ENCODE peak calls at places on chromosomes 13 and 19, in four cellular contexts. H is dorsolateral prefrontal cortex, S is HFF-Myc, M is OCI-LY7. D is an unnamed sample.

GRCh38 chr19:46634656-46635218 is 1.3 kb downstream of the GNG8 start:
- DNase-seq in H (no peak), S (no peak), M (no peak), D (no peak)

GRCh38 chr13:97492257-97492656 is 58.3 kb downstream of the RAP2A start:
- DNase-seq in H (no peak), S (no peak), M (no peak), D (no peak)

GRCh38 chr13:99388334-99388923 is 81.2 kb upstream of the GPR183 start:
- DNase-seq in H (no peak), S (no peak), M (no peak), D (no peak)

GRCh38 chr19:11849264-11849615 is 714 bp downstream of the ZNF439 start:
- DNase-seq in H (no peak), S (no peak), M (peak), D (no peak)

GRCh38 chr13:47859129-47859528 is 141.9 kb downstream of the SUCLA2 start:
- DNase-seq in H (no peak), S (peak), M (no peak), D (peak)

GRCh38 chr19:38266981-38267597 is 2.7 kb downstream of the SPINT2 start:
- DNase-seq in H (no peak), S (no peak), M (no peak), D (no peak)

GRCh38 chr19:892243-892996 is 567 bp downstream of the MED16 start:
- DNase-seq in H (no peak), S (no peak), M (peak), D (no peak)

GRCh38 chr13:36712785-36713184 is 39.0 kb downstream of the SERTM1 start:
- DNase-seq in H (no peak), S (peak), M (no peak), D (no peak)

GRCh38 chr13:46354143-46355087 is 32.6 kb downstream of the RUBCNL start:
- DNase-seq in H (no peak), S (peak), M (no peak), D (peak)

GRCh38 chr19:3458595-3459284 is 21.6 kb downstream of the SMIM24 start:
- DNase-seq in H (no peak), S (no peak), M (no peak), D (no peak)

GRCh38 chr13:78599911-78600310 is 3.4 kb downstream of the POU4F1 start:
- DNase-seq in H (no peak), S (no peak), M (no peak), D (no peak)

GRCh38 chr13:72504026-72504925 is 223.2 kb downstream of the MZT1 start:
- DNase-seq in H (no peak), S (no peak), M (no peak), D (peak)

GRCh38 chr19:54959840-54960239 is 6.3 kb upstream of the NLRP2 start:
- DNase-seq in H (no peak), S (no peak), M (peak), D (no peak)

GRCh38 chr19:55434356-55434755 is 8.7 kb downstream of the SHISA7 start:
- DNase-seq in H (no peak), S (no peak), M (no peak), D (no peak)

GRCh38 chr19:52585101-52585500 is 15.0 kb downstream of the ZNF701 start:
- DNase-seq in H (no peak), S (no peak), M (no peak), D (no peak)

GRCh38 chr19:47794526-47794925 is 9.8 kb downstream of the TPRX1 start:
- DNase-seq in H (no peak), S (no peak), M (no peak), D (no peak)
- TF ChIP-seq CTCF in H (no peak), S (no peak), M (peak), D (no peak)

DNA sequence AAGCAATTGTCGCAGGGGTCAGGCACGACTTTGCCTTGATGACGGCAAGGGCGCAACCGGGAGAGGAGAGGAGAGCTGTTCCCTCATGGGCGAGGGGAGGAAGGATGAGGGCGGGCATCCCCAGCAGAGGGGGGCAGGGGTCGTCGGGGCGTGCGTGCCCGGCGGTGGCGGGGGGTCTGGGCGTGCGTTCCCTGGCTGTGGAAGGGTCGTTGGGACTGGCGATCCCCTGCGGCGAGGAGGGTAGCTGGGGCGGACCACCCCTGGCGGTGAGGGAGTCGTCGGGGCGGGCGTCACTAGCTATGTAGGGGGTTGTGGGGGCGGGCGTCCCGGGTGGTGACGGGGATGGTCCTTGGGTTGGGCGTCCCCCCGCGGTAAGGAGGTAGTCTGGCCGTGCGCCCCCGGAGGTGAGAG is 1.7 kb downstream of the COMP start:
- DNase-seq in H (no peak), S (no peak), M (no peak), D (no peak)
- H3K4me3 ChIP-seq in H (no peak), S (no peak), M (no peak), D (no peak)

DNA sequence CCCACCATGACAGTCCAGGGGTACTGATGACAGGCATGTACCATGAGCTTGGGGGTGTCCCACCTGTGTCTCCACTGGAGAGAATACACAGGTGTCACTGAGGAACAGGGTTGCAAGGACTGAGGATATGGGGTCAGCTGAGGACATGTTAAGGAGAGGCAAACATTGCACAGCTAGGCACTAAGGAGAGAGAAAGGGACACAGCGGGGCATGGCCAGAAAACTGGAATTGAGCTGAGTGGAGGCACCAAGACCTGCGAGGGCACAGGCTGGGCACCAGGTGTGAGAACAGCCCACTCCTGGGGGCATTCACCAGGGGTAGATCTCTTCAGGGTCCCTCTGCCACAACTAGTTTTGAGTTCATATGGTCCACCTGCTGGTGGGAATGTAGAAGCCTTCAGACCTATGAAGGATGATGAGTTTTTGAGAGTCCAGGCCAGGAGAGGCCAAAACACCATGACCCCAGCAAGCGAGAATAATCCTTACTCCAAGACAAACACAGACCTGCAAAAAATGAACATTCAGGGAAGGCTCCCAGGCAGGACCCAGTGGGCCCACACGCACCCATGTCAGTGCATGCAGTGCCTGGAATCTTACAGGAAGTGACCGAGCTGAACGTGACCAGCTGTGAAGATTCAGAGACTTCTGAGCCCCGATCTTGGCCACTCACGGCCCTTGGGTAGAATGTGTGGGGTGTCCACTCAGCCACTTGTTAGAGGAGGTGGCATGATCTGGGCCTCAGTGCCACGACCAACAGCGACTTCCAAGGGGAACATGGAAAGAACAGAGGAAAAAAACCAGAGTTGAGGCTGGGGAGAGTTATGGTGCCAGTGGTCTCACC is 1.4 kb upstream of the ZNF584 start:
- DNase-seq in H (no peak), S (no peak), M (peak), D (no peak)
- TF ChIP-seq CTCF in H (no peak), S (peak), M (peak), D (no peak)

DNA sequence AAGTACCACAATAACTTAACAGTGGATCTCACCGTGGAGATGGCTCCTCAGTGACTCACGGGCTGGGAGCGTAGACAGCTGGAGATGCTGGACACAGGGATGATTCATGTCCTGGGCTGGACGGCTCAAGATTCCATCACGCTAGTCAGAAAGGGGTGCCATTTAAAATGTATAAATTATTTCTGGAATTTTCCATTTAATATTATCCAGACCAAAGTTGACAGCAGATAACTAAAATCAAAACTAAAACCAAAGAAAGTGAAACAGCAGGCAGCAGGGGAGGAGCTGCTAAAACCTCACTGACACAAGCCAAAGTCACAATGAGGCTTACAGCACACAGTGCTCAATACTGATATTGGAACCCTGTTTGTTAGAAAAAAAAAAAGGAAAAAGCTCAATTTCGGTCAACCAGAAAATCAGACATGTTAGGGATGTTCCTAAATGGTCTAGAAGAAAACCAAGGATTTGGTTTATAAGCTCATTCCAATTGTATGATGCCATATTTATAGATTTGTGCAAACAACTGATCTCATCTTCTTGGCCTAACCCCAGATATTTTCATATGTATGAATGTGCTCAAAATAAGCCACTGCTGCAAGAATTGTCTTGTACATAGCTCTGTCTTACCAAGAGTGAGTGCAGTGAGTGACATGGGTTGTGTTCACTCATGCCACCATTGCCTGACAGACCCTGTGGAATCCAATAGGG is 111.8 kb downstream of the SACS start:
- DNase-seq in H (peak), S (peak), M (no peak), D (peak)
- H3K4me3 ChIP-seq in H (peak), S (peak), M (no peak), D (peak)

GRCh38 chr13:26380930-26381329 is 127.0 kb downstream of the CDK8 start:
- DNase-seq in H (no peak), S (no peak), M (no peak), D (no peak)

GRCh38 chr13:26379831-26380230 is 125.9 kb downstream of the CDK8 start:
- DNase-seq in H (no peak), S (no peak), M (no peak), D (no peak)

GRCh38 chr13:26376430-26376829 is 122.5 kb downstream of the CDK8 start:
- DNase-seq in H (no peak), S (no peak), M (no peak), D (no peak)

GRCh38 chr13:26378116-26378515 is 124.2 kb downstream of the CDK8 start:
- DNase-seq in H (no peak), S (no peak), M (no peak), D (no peak)

GRCh38 chr13:26377038-26377437 is 123.1 kb downstream of the CDK8 start:
- DNase-seq in H (no peak), S (no peak), M (peak), D (no peak)
- TF ChIP-seq CTCF in H (peak), S (peak), M (peak), D (peak)

DNA sequence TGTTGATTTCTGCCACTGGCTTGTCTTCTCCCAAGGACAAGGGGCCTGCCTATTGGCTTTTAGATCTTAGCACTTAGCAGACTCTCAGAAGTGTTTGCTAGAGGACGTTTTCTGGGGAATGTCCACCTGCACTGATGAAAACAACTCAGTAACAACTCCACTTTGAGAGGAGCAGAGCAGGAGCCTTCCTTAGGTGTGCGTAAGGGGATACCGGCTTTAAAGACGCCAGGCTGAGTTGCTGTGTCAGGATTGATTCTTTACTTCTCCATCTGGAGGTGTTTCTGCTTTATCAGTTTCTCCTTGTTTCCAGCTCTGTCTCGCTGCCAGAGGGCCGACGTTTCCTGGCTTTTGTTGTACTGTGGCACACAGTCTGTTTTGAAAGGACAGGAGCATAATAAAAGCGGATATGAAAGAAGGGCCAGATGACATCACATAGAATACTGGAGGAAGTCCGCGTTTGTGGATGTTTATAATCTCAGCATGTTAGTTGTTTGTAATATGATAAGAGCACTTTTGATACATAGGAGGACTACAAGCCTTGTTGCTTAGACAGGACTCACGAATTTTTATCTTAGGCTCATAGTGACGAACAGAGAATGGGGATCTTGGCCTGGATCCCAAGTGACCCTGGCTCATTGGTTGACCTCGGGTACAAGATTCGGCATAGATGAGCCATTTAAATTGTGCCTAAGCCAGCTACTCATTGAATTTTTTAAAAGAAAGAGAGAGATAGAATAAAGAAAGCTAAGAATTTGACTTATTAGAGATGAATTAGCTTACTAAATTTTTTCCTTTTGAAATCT is 34.6 kb downstream of the COL4A2 start:
- DNase-seq in H (no peak), S (no peak), M (peak), D (no peak)
- H3K4me3 ChIP-seq in H (no peak), S (no peak), M (no peak), D (no peak)

D was measured in AG04449.